ENCODE peak calls at places on chromosomes 13 and 19, in nine cellular contexts. S is brain microvascular endothelial cell; O is IMR-90; U is left lung; L is body of pancreas; E is CD4-positive, alpha-beta T cell; X is adrenal gland; W is GM13977; V is GM20000. Z is an unnamed sample.

GRCh38 chr13:31037351-31037750 is 104.9 kb downstream of the TEX26 start:
- DNase-seq in U (no peak), V (no peak), O (no peak), E (no peak), S (no peak), X (no peak), L (no peak), W (no peak), Z (no peak)

GRCh38 chr13:86655561-86655960 is 856.3 kb upstream of the SLITRK6 start:
- DNase-seq in W (no peak), V (no peak), O (no peak), L (no peak), X (no peak), E (no peak), U (no peak), S (no peak), Z (no peak)

GRCh38 chr19:8487137-8487851 is 15.1 kb downstream of the PRAM1 start:
- DNase-seq in E (peak; percentile 59), L (no peak), V (no peak), W (no peak), X (peak; percentile 62), O (no peak), S (no peak), U (peak; percentile 84), Z (no peak)

GRCh38 chr13:31890946-31891345 is 140.6 kb upstream of the FRY start:
- DNase-seq in X (no peak), U (no peak), E (no peak), S (no peak), V (no peak), L (no peak), W (no peak), O (no peak), Z (no peak)

GRCh38 chr13:38417727-38418126 is 68.1 kb downstream of the UFM1 start:
- DNase-seq in S (peak; percentile 9), E (no peak), V (peak; percentile 11), O (peak; percentile 1), L (no peak), W (peak; percentile 17), X (no peak), U (no peak), Z (no peak)

GRCh38 chr19:15253076-15253475 is 20.8 kb upstream of the EPHX3 start:
- DNase-seq in E (no peak), V (no peak), O (no peak), W (no peak), S (no peak), L (no peak), U (no peak), X (no peak), Z (no peak)

GRCh38 chr13:21481359-21481758 is 22.3 kb upstream of the ZDHHC20 start:
- DNase-seq in L (no peak), E (no peak), W (no peak), X (no peak), S (no peak), V (no peak), O (no peak), U (no peak), Z (no peak)

GRCh38 chr13:102729560-102730275 is 34.9 kb upstream of the METTL21C start:
- DNase-seq in E (no peak), V (no peak), X (no peak), W (no peak), L (no peak), U (no peak), O (peak; percentile 78), S (peak; percentile 52), Z (no peak)

GRCh38 chr19:9498183-9498902 is at the start of gene ZNF560:
- DNase-seq in V (no peak), U (no peak), W (no peak), X (no peak), E (no peak), L (no peak), S (peak; percentile 20), O (peak; percentile 12), Z (no peak)

DNA sequence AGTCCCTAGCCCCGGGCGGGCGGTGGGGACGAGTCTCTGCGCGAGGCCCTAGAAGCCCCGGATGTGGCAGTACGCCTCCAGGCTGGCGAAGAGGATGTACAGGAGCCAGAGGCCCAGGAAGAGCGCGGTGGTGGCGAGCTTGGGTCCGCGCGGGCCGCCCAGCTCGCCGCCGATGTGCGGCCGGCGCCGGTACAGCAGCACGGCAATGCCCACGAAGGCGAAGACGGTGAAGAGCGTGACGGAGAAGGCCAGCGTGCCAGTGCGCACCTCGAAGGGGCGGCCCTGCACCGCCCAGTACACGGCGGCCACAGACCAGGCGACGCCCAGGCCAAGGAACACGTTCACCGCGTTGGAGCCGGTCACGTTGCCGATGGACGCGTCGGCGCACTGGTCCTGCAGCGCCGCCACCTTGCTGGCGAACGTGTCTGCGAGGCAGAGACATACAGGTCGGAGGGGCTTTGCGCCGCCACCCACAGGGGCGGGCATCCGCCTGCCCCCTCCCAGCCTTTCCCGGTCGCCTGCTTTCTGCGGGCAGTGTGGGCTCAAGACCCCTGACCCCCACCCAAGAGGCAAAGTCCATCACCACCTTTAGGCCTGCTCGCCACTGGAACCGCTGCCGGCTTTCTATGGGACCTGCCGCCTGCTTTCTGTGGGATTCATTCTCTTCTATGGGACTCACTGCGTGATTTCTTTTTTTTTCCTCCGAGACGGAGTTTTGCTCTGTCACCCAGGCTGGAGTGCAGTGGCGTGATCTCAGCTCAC is 10.9 kb upstream of the MEIS3 start:
- DNase-seq in V (no peak), S (no peak), W (no peak), L (peak; percentile 23), E (no peak), X (peak; percentile 59), U (no peak), O (peak; percentile 27), Z (no peak)
- TF ChIP-seq CTCF in V (no peak), S (peak; percentile 31), W (peak; percentile 13), L (peak; percentile 35), E (no peak), X (peak; percentile 43), U (peak; percentile 43), O (no peak), Z (no peak)

GRCh38 chr13:110310541-110311491 is 3.7 kb downstream of the COL4A2 start:
- DNase-seq in O (no peak), S (no peak), V (no peak), U (peak; percentile 26), E (no peak), L (no peak), X (no peak), W (no peak), Z (no peak)

GRCh38 chr13:110309661-110310524 is 2.8 kb downstream of the COL4A2 start:
- DNase-seq in L (no peak), X (no peak), S (no peak), O (no peak), E (no peak), W (no peak), U (peak; percentile 15), V (no peak), Z (no peak)

GRCh38 chr13:110311721-110312668 is 4.9 kb downstream of the COL4A2 start:
- DNase-seq in E (no peak), X (no peak), O (no peak), U (peak; percentile 59), S (no peak), W (no peak), V (no peak), L (no peak), Z (no peak)

GRCh38 chr13:110314516-110315245 is 7.6 kb downstream of the COL4A2 start:
- DNase-seq in W (no peak), O (no peak), E (no peak), U (no peak), S (no peak), V (no peak), L (no peak), X (no peak), Z (no peak)

DNA sequence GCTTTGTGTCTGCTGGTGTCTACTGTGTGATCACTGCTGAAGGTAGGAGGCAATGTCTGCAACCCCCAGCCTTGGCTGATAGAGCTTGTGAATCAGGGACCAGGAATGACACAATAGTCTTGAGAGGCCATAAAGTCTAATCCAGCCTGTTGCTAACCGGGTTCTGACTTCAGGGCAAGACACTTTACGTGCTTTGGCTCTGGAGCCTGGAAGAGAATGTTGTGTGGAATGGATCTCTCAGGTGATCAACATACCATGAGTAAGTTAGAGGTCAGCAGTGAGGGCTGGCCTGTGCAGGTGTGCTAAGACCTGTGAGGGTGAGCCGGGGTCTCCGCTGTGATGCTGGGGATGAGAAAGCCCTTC is 5.6 kb downstream of the COL4A2 start:
- DNase-seq in W (no peak), L (no peak), X (no peak), O (peak; percentile 93), V (no peak), S (peak; percentile 97), E (no peak), U (no peak), Z (no peak)
- TF ChIP-seq CTCF in W (no peak), L (no peak), X (no peak), O (peak; percentile 20), V (no peak), S (peak; percentile 36), E (no peak), U (no peak), Z (no peak)

DNA sequence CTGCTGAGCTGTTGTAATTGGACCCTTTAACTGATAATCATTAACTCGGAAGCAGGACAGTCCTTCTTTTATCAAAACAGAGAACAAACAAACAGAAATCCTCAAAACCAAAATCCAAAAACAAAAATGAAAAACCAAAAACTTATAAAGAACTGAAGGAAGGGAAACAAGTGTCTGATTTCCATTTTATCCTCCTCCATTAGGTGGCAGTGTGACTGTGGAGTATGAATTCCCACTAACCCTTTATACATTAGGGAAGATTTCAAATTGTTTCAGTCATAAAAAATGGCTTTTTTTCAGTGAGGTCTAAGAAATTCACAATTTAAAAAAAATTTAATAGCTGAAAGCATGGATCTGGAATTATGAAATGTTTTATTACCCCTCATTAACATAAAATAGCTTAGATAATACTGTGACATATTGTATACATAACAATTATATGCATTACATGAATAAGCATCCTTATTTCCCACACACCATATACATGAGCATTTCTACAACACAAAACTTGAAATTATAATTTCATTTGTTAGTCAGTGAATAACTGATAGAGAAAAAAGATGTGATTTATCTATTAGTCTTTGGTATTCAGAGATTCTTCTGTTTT is 1074.3 kb upstream of the PCDH9 start:
- DNase-seq in E (no peak), L (no peak), V (peak; percentile 7), X (peak; percentile 7), U (no peak), S (no peak), W (peak; percentile 17), O (no peak), Z (no peak)
- TF ChIP-seq CTCF in E (no peak), L (peak; percentile 59), V (peak; percentile 13), X (peak; percentile 44), U (peak; percentile 41), S (peak; percentile 50), W (peak; percentile 69), O (no peak), Z (peak; percentile 44)

GRCh38 chr19:29873801-29874575 is 62.2 kb downstream of the CCNE1 start:
- DNase-seq in O (no peak), S (no peak), V (no peak), L (no peak), W (no peak), X (no peak), E (no peak), U (no peak), Z (no peak)
- TF ChIP-seq CTCF in O (no peak), S (no peak), V (no peak), L (no peak), W (no peak), X (no peak), E (peak; percentile 50), U (no peak), Z (no peak)